ENCODE peak calls at places on chromosome 13, in six cellular contexts. P is activated naive CD4-positive, alpha-beta T cell; N is T-cell; M is NCI-H345; I is NCI-H1417; C is KG1. S is an unnamed sample.

GRCh38 chr13:107202371-107203023 is 634.6 kb upstream of the ARGLU1 start:
- DNase-seq in P (no peak), N (no peak), M (no peak), I (peak), C (no peak), S (no peak)

GRCh38 chr13:90800082-90800746 is 547.3 kb upstream of the MIR17HG start:
- DNase-seq in P (no peak), N (no peak), M (no peak), I (no peak), C (peak), S (no peak)

GRCh38 chr13:50214514-50214913 is 199.3 kb downstream of the KCNRG start:
- DNase-seq in P (no peak), N (no peak), M (no peak), I (no peak), C (no peak), S (no peak)

GRCh38 chr13:78603240-78603947 is at the start of gene POU4F1:
- DNase-seq in P (no peak), N (peak), M (peak), I (peak), C (no peak), S (peak)

GRCh38 chr13:42041017-42041683 is 7.3 kb upstream of the DGKH start:
- DNase-seq in P (peak), N (peak), M (peak), I (peak), C (peak), S (peak)

GRCh38 chr13:108932206-108932605 is 302.8 kb downstream of the MYO16 start:
- DNase-seq in P (no peak), N (no peak), M (no peak), I (no peak), C (no peak), S (no peak)

GRCh38 chr13:76380436-76381065 is 505.7 kb downstream of the KCTD12 start:
- DNase-seq in P (no peak), N (no peak), M (no peak), I (no peak), C (no peak), S (no peak)

GRCh38 chr13:48235814-48236135 is 2.8 kb downstream of the ITM2B start:
- DNase-seq in P (no peak), N (no peak), M (no peak), I (no peak), C (no peak), S (no peak)

GRCh38 chr13:69935043-69935442 is 172.6 kb upstream of the ATXN8OS start:
- DNase-seq in P (no peak), N (no peak), M (no peak), I (peak), C (no peak), S (no peak)

GRCh38 chr13:49877629-49878218 is 58.4 kb downstream of the SPRYD7 start:
- DNase-seq in P (no peak), N (no peak), M (no peak), I (peak), C (no peak), S (no peak)

GRCh38 chr13:47251771-47252170 is 354.9 kb upstream of the HTR2A start:
- DNase-seq in P (no peak), N (no peak), M (no peak), I (no peak), C (no peak), S (no peak)

GRCh38 chr13:37599509-37599908 is 941 bp upstream of the POSTN start:
- DNase-seq in P (no peak), N (no peak), M (no peak), I (no peak), C (no peak), S (no peak)

GRCh38 chr13:42891591-42891990 is 100.5 kb downstream of the EPSTI1 start:
- DNase-seq in P (no peak), N (no peak), M (no peak), I (no peak), C (no peak), S (no peak)

GRCh38 chr13:76213423-76213904 is 577.3 kb downstream of the LMO7 start:
- DNase-seq in P (no peak), N (no peak), M (no peak), I (no peak), C (no peak), S (no peak)

GRCh38 chr13:67518785-67519184 is 288.6 kb upstream of the PCDH9 start:
- DNase-seq in P (no peak), N (no peak), M (peak), I (peak), C (no peak), S (no peak)

GRCh38 chr13:80217614-80218456 is 123.1 kb downstream of the SPRY2 start:
- DNase-seq in P (no peak), N (no peak), M (no peak), I (no peak), C (no peak), S (no peak)

GRCh38 chr13:26707122-26708006 is 53.2 kb downstream of the GPR12 start:
- DNase-seq in P (no peak), N (peak), M (peak), I (peak), C (peak), S (peak)

GRCh38 chr13:113935523-113935922 is 38.4 kb downstream of the C13orf46 start:
- DNase-seq in P (no peak), N (no peak), M (peak), I (peak), C (no peak), S (no peak)

GRCh38 chr13:44141725-44142539 is 231.7 kb upstream of the SERP2 start:
- DNase-seq in P (peak), N (peak), M (peak), I (peak), C (peak), S (peak)

GRCh38 chr13:106003651-106004050 is 531.8 kb downstream of the EFNB2 start:
- DNase-seq in P (no peak), N (no peak), M (no peak), I (peak), C (no peak), S (no peak)

GRCh38 chr13:59178344-59178743 is 985.4 kb downstream of the DIAPH3 start:
- DNase-seq in P (no peak), N (no peak), M (peak), I (no peak), C (no peak), S (no peak)

GRCh38 chr13:98866882-98867281 is 111.0 kb downstream of the DOCK9 start:
- DNase-seq in P (no peak), N (no peak), M (no peak), I (no peak), C (no peak), S (no peak)

GRCh38 chr13:76822691-76823267 is 63.4 kb downstream of the KCTD12 start:
- DNase-seq in P (no peak), N (no peak), M (no peak), I (no peak), C (no peak), S (peak)

GRCh38 chr13:51221674-51222509 is at the start of gene FAM124A:
- DNase-seq in P (no peak), N (peak), M (peak), I (peak), C (peak), S (no peak)

GRCh38 chr13:49524740-49525501 is 29.2 kb downstream of the PHF11 start:
- DNase-seq in P (no peak), N (no peak), M (no peak), I (no peak), C (no peak), S (no peak)

GRCh38 chr13:40793339-40793738 is 3.9 kb downstream of the SLC25A15 start:
- DNase-seq in P (no peak), N (no peak), M (no peak), I (no peak), C (no peak), S (no peak)

GRCh38 chr13:50419466-50419865 is 404.2 kb downstream of the KCNRG start:
- DNase-seq in P (no peak), N (no peak), M (no peak), I (peak), C (no peak), S (no peak)

S was measured in NCI-H1694 treated with DMSO at 0.1 percent for 48 hours.